ENCODE peak calls at places on chromosome 13, in nine cellular contexts. G is WTC11; K is non-pigmented ciliary epithelial cell; F is stimulated activated effector memory CD8-positive, alpha-beta T cell treated with anti-CD3 and anti-CD28 coated beads, Interleukin-12 subunit alpha, Interleukin-12 subunit beta, amount 100 ng/mL, for 72 hours; A is globus pallidus; D is DMS 273 treated with DMSO at 0.1 percent for 48 hours; S is activated T-cell treated with anti-CD3 and anti-CD28 coated beads for 1 hour; J is naive thymus-derived CD4-positive, alpha-beta T cell; Y is pancreas. O is an unnamed sample.

GRCh38 chr13:50460366-50460765 is 383.1 kb downstream of the DLEU7 start:
- DNase-seq in A (no peak), G (no peak), J (no peak), Y (no peak), K (no peak), F (no peak), D (no peak), S (no peak), O (no peak)

GRCh38 chr13:27425918-27426630 is 1.7 kb downstream of the GTF3A start:
- DNase-seq in A (peak; percentile 41), Y (peak; percentile 73), G (peak; percentile 29), F (peak; percentile 44), J (peak; percentile 74), S (peak; percentile 64), D (peak; percentile 45), K (no peak), O (no peak)

GRCh38 chr13:52428295-52428694 is 22.1 kb downstream of the VPS36 start:
- DNase-seq in J (no peak), F (no peak), D (peak; percentile 13), S (no peak), G (no peak), A (no peak), Y (no peak), K (peak; percentile 61), O (no peak)

GRCh38 chr13:113981201-113981605 is 7.3 kb upstream of the C13orf46 start:
- DNase-seq in Y (peak; percentile 76), S (no peak), K (no peak), J (no peak), G (no peak), A (no peak), F (no peak), D (peak; percentile 69), O (peak; percentile 39)

GRCh38 chr13:67776171-67776570 is 546.0 kb upstream of the PCDH9 start:
- DNase-seq in J (no peak), S (no peak), Y (no peak), K (no peak), G (no peak), F (no peak), D (no peak), A (no peak), O (no peak)

GRCh38 chr13:77267362-77267761 is 59.5 kb downstream of the MYCBP2 start:
- DNase-seq in S (no peak), A (peak; percentile 14), F (no peak), J (no peak), K (no peak), D (no peak), Y (no peak), G (no peak), O (no peak)

GRCh38 chr13:27006519-27007161 is 165.0 kb downstream of the USP12 start:
- DNase-seq in F (no peak), K (no peak), S (no peak), J (no peak), G (peak; percentile 42), Y (peak; percentile 79), D (peak; percentile 70), A (peak; percentile 50), O (peak; percentile 26)

GRCh38 chr13:110275931-110276552 is 30.9 kb downstream of the COL4A1 start:
- DNase-seq in D (no peak), K (no peak), S (no peak), J (no peak), G (no peak), A (no peak), F (no peak), Y (no peak), O (no peak)

GRCh38 chr13:42255854-42256253 is 16.1 kb upstream of the AKAP11 start:
- DNase-seq in S (no peak), A (no peak), J (no peak), Y (no peak), D (no peak), G (no peak), K (no peak), F (no peak), O (no peak)

GRCh38 chr13:38662362-38662761 is 24.5 kb upstream of the FREM2 start:
- DNase-seq in G (no peak), K (peak; percentile 49), A (no peak), Y (no peak), S (no peak), F (no peak), J (no peak), D (no peak), O (no peak)

GRCh38 chr13:70424428-70424827 is 316.2 kb upstream of the KLHL1 start:
- DNase-seq in G (peak; percentile 73), S (no peak), Y (no peak), D (no peak), A (no peak), F (no peak), K (no peak), J (no peak), O (no peak)

GRCh38 chr13:111387026-111387871 is 66.8 kb downstream of the TEX29 start:
- DNase-seq in S (no peak), K (no peak), F (no peak), Y (no peak), A (no peak), D (no peak), J (no peak), G (no peak), O (no peak)

GRCh38 chr13:98581971-98582702 is 5.2 kb upstream of the STK24 start:
- DNase-seq in A (no peak), J (no peak), Y (no peak), D (no peak), F (no peak), K (no peak), G (no peak), S (no peak), O (no peak)

GRCh38 chr13:100315522-100315921 is 226.6 kb downstream of the PCCA start:
- DNase-seq in F (no peak), D (no peak), S (no peak), K (no peak), Y (no peak), J (no peak), A (no peak), G (no peak), O (no peak)

GRCh38 chr13:111228262-111229144 is 91.9 kb upstream of the TEX29 start:
- DNase-seq in F (no peak), G (no peak), D (no peak), S (no peak), Y (no peak), K (peak; percentile 83), J (no peak), A (no peak), O (no peak)

GRCh38 chr13:75426421-75426820 is 55.5 kb downstream of the TBC1D4 start:
- DNase-seq in G (no peak), A (no peak), Y (no peak), K (no peak), J (no peak), D (no peak), F (no peak), S (no peak), O (no peak)

GRCh38 chr13:101930331-101930730 is 471.5 kb downstream of the FGF14 start:
- DNase-seq in K (peak; percentile 24), A (no peak), G (no peak), J (no peak), S (no peak), Y (no peak), F (no peak), D (no peak), O (no peak)

GRCh38 chr13:21344662-21345176 is 114.4 kb downstream of the ZDHHC20 start:
- DNase-seq in Y (no peak), A (no peak), F (no peak), S (peak; percentile 2), J (peak; percentile 47), D (no peak), K (no peak), G (no peak), O (no peak)

GRCh38 chr13:98254541-98254940 is 77.5 kb upstream of the RNF113B start:
- DNase-seq in J (no peak), Y (no peak), S (no peak), K (no peak), D (no peak), A (no peak), G (no peak), F (no peak), O (no peak)

GRCh38 chr13:44575741-44576395 is at the start of gene TSC22D1:
- DNase-seq in S (peak; percentile 54), A (peak; percentile 51), G (peak; percentile 52), J (peak; percentile 67), K (no peak), D (no peak), F (peak; percentile 16), Y (peak; percentile 77), O (peak; percentile 60)

GRCh38 chr13:114047358-114047881 is 73.5 kb upstream of the C13orf46 start:
- DNase-seq in J (no peak), A (no peak), F (no peak), K (no peak), D (no peak), G (no peak), S (no peak), Y (no peak), O (no peak)

GRCh38 chr13:97499181-97499580 is 65.2 kb downstream of the RAP2A start:
- DNase-seq in G (no peak), J (no peak), K (no peak), D (no peak), F (no peak), A (no peak), S (no peak), Y (no peak), O (no peak)

GRCh38 chr13:32262619-32263018 is 52.5 kb downstream of the ZAR1L start:
- DNase-seq in D (no peak), A (no peak), K (no peak), G (no peak), S (no peak), J (no peak), F (no peak), Y (no peak), O (no peak)

GRCh38 chr13:72970301-72970880 is 88.4 kb upstream of the KLF5 start:
- DNase-seq in K (no peak), J (no peak), D (no peak), A (no peak), F (no peak), S (no peak), G (no peak), Y (no peak), O (no peak)

GRCh38 chr13:37187611-37188010 is 82.1 kb upstream of the CSNK1A1L start:
- DNase-seq in A (no peak), S (no peak), D (no peak), Y (no peak), J (no peak), G (no peak), F (no peak), K (no peak), O (no peak)

O was measured in C1 segment of cervical spinal cord.